ENCODE peak calls at places on chromosomes 11 and 22, in five cellular contexts. I, C, X, L and W are unnamed samples.

GRCh38 chr22:26669060-26669481 is 11.7 kb downstream of the MIAT start:
- DNase-seq in I (peak; percentile 32), C (no peak), X (no peak), L (peak; percentile 35), W (no peak)

GRCh38 chr22:44026630-44027511 is 2.8 kb downstream of the PARVB start:
- DNase-seq in I (no peak), C (peak; percentile 78), X (no peak), L (peak; percentile 96), W (no peak)

GRCh38 chr22:32281092-32281491 is 25.9 kb upstream of the SLC5A4 start:
- DNase-seq in I (peak; percentile 93), C (no peak), X (no peak), L (no peak), W (no peak)

GRCh38 chr11:57637626-57638004 is 12.1 kb downstream of the YPEL4 start:
- DNase-seq in I (no peak), C (no peak), X (peak; percentile 51), L (no peak), W (no peak)

GRCh38 chr11:129939510-129939909 is 44.1 kb upstream of the NFRKB start:
- DNase-seq in I (no peak), C (no peak), X (no peak), L (no peak), W (no peak)

GRCh38 chr11:123494195-123495050 is 64.4 kb downstream of the GRAMD1B start:
- DNase-seq in I (peak; percentile 8), C (no peak), X (no peak), L (no peak), W (no peak)

GRCh38 chr22:25765016-25765367 is 23.0 kb downstream of the MYO18B start:
- DNase-seq in I (no peak), C (no peak), X (no peak), L (no peak), W (no peak)

GRCh38 chr11:134843735-134844134 is 431.7 kb upstream of the B3GAT1 start:
- DNase-seq in I (no peak), C (no peak), X (no peak), L (no peak), W (no peak)

GRCh38 chr11:122478986-122479385 is 176.5 kb upstream of the UBASH3B start:
- DNase-seq in I (no peak), C (no peak), X (no peak), L (no peak), W (no peak)

GRCh38 chr11:71186861-71187260 is 65.5 kb downstream of the SHANK2 start:
- DNase-seq in I (no peak), C (no peak), X (no peak), L (no peak), W (no peak)

GRCh38 chr11:64388911-64389310 is 29.9 kb downstream of the RPS6KA4 start:
- DNase-seq in I (no peak), C (no peak), X (no peak), L (no peak), W (no peak)

GRCh38 chr11:68857037-68857586 is 15.4 kb upstream of the CPT1A start:
- DNase-seq in I (no peak), C (no peak), X (no peak), L (no peak), W (no peak)

GRCh38 chr11:44286911-44287310 is 23.0 kb downstream of the ALX4 start:
- DNase-seq in I (no peak), C (no peak), X (no peak), L (no peak), W (no peak)

GRCh38 chr22:44133901-44134511 is 46.7 kb upstream of the PARVG start:
- DNase-seq in I (no peak), C (peak; percentile 37), X (peak; percentile 62), L (peak; percentile 83), W (peak; percentile 99)

GRCh38 chr11:78560826-78561484 is 13.7 kb downstream of the NARS2 start:
- DNase-seq in I (no peak), C (no peak), X (peak; percentile 55), L (peak; percentile 79), W (no peak)

GRCh38 chr11:129460714-129461113 is 85.1 kb downstream of the BARX2 start:
- DNase-seq in I (no peak), C (no peak), X (no peak), L (no peak), W (no peak)

GRCh38 chr11:35390737-35391682 is 28.3 kb downstream of the SLC1A2 start:
- DNase-seq in I (peak; percentile 71), C (peak; percentile 32), X (peak; percentile 47), L (peak; percentile 67), W (peak; percentile 67)

GRCh38 chr11:16784097-16784496 is 45.6 kb downstream of the C11orf58 start:
- DNase-seq in I (no peak), C (no peak), X (no peak), L (no peak), W (no peak)

GRCh38 chr11:76033699-76034098 is 172.6 kb downstream of the WNT11 start:
- DNase-seq in I (no peak), C (no peak), X (no peak), L (peak; percentile 59), W (no peak)

GRCh38 chr11:95345651-95346050 is 114.6 kb upstream of the SESN3 start:
- DNase-seq in I (no peak), C (no peak), X (no peak), L (peak; percentile 79), W (no peak)

GRCh38 chr11:118522571-118523072 is 4.7 kb upstream of the TTC36 start:
- DNase-seq in I (peak; percentile 26), C (no peak), X (no peak), L (peak; percentile 6), W (peak; percentile 12)

GRCh38 chr22:19822301-19823117 is 32.2 kb downstream of the GNB1L start:
- DNase-seq in I (no peak), C (peak; percentile 34), X (no peak), L (no peak), W (no peak)

GRCh38 chr11:79461144-79461543 is 20.3 kb upstream of the TENM4 start:
- DNase-seq in I (peak; percentile 54), C (no peak), X (no peak), L (peak; percentile 54), W (no peak)

GRCh38 chr11:10540546-10540914 is 457 bp downstream of the RNF141 start:
- DNase-seq in I (peak; percentile 46), C (peak; percentile 65), X (no peak), L (no peak), W (no peak)

GRCh38 chr11:10633261-10633660 is 60.3 kb downstream of the IRAG1 start:
- DNase-seq in I (no peak), C (no peak), X (no peak), L (no peak), W (no peak)

GRCh38 chr22:47608421-47608820 is 846.0 kb downstream of the TBC1D22A start:
- DNase-seq in I (no peak), C (no peak), X (no peak), L (no peak), W (no peak)

GRCh38 chr22:35628732-35629131 is 11.6 kb upstream of the MB start:
- DNase-seq in I (no peak), C (no peak), X (peak; percentile 22), L (no peak), W (no peak)

GRCh38 chr22:24105018-24105360 is 76.3 kb upstream of the SUSD2 start:
- DNase-seq in I (no peak), C (no peak), X (no peak), L (no peak), W (no peak)

GRCh38 chr11:30106222-30106621 is 89.4 kb upstream of the KCNA4 start:
- DNase-seq in I (no peak), C (no peak), X (no peak), L (no peak), W (no peak)

GRCh38 chr11:95375881-95376280 is 144.9 kb upstream of the SESN3 start:
- DNase-seq in I (peak; percentile 61), C (no peak), X (no peak), L (peak; percentile 61), W (peak; percentile 89)

GRCh38 chr11:16763746-16764145 is 25.3 kb downstream of the C11orf58 start:
- DNase-seq in I (no peak), C (no peak), X (no peak), L (peak; percentile 26), W (no peak)